ENCODE peak calls at places on chromosomes 3 and 15, in five cellular contexts. R is H1, Z is GM12878, Q is K562, J is HepG2. E is an unnamed sample.

GRCh38 chr3:59978979-59979378 is 929.2 kb upstream of the CFAP20DC start:
- DNase-seq in J (no peak), R (no peak), Q (no peak), Z (peak), E (no peak)

GRCh38 chr3:61594978-61595687 is 33.8 kb downstream of the PTPRG start:
- DNase-seq in R (no peak), Q (no peak), J (no peak), Z (no peak), E (no peak)

GRCh38 chr3:43893721-43894120 is 203.0 kb downstream of the ABHD5 start:
- DNase-seq in Z (no peak), Q (no peak), J (no peak), R (no peak), E (no peak)

GRCh38 chr15:63048986-63049665 is 6.6 kb downstream of the TPM1 start:
- DNase-seq in Q (peak), R (no peak), J (peak), Z (no peak), E (peak)

GRCh38 chr3:88987786-88988185 is 119.6 kb upstream of the EPHA3 start:
- DNase-seq in R (no peak), Q (no peak), J (no peak), Z (no peak), E (no peak)

GRCh38 chr3:16012086-16012485 is 162.4 kb upstream of the GALNT15 start:
- DNase-seq in Q (no peak), Z (no peak), R (no peak), J (no peak), E (no peak)

GRCh38 chr15:70541511-70541910 is 221.8 kb downstream of the UACA start:
- DNase-seq in Q (no peak), J (no peak), Z (no peak), R (no peak), E (no peak)

GRCh38 chr3:43194490-43195115 is 88.7 kb upstream of the POMGNT2 start:
- DNase-seq in Z (no peak), R (no peak), J (no peak), Q (no peak), E (no peak)

GRCh38 chr15:90545095-90545494 is 15.4 kb downstream of the CRTC3 start:
- DNase-seq in Q (no peak), R (no peak), J (no peak), Z (no peak), E (no peak)

GRCh38 chr3:127418560-127419099 is 130.8 kb upstream of the PRR20G start:
- DNase-seq in Q (no peak), R (no peak), J (no peak), Z (no peak), E (no peak)

GRCh38 chr3:188747487-188747886 is 424.3 kb upstream of the TPRG1 start:
- DNase-seq in R (no peak), Q (no peak), J (no peak), Z (no peak), E (no peak)

GRCh38 chr3:30527720-30528119 is 78.7 kb upstream of the TGFBR2 start:
- DNase-seq in J (no peak), Q (no peak), R (no peak), Z (no peak), E (no peak)

GRCh38 chr15:99433026-99433756 is 132.6 kb upstream of the MEF2A start:
- DNase-seq in R (no peak), Q (peak), Z (no peak), J (no peak), E (no peak)

GRCh38 chr3:142501004-142501926 is 53.4 kb upstream of the XRN1 start:
- DNase-seq in R (no peak), J (no peak), Z (no peak), Q (no peak), E (no peak)

GRCh38 chr3:43286886-43287301 is 554 bp downstream of the SNRK start:
- DNase-seq in R (no peak), Q (peak), J (no peak), Z (no peak), E (peak)

GRCh38 chr3:15319575-15319974 is 12.8 kb downstream of the SH3BP5 start:
- DNase-seq in Q (no peak), J (no peak), R (no peak), Z (no peak), E (no peak)

GRCh38 chr3:71629289-71630252 is 46.0 kb upstream of the FOXP1 start:
- DNase-seq in Z (no peak), J (no peak), R (no peak), Q (no peak), E (no peak)

GRCh38 chr3:65687741-65688140 is 351.0 kb downstream of the MAGI1 start:
- DNase-seq in Z (no peak), Q (no peak), J (no peak), R (no peak), E (no peak)

GRCh38 chr3:126523745-126524428 is at the start of gene CHST13:
- DNase-seq in R (no peak), J (peak), Q (peak), Z (no peak), E (peak)

GRCh38 chr3:48784426-48785120 is 63.1 kb downstream of the PRKAR2A start:
- DNase-seq in J (no peak), Q (no peak), Z (no peak), R (no peak), E (no peak)

GRCh38 chr15:101159096-101159935 is 92.5 kb downstream of the CHSY1 start:
- DNase-seq in J (no peak), Q (no peak), R (no peak), Z (no peak), E (no peak)

GRCh38 chr3:85589145-85589544 is 630.4 kb downstream of the CADM2 start:
- DNase-seq in J (no peak), R (no peak), Q (no peak), Z (no peak), E (no peak)

GRCh38 chr15:41933771-41934170 is 38.6 kb downstream of the EHD4 start:
- DNase-seq in Q (no peak), J (no peak), Z (no peak), R (no peak), E (no peak)

GRCh38 chr15:63176302-63176701 is 13.1 kb upstream of the RAB8B start:
- DNase-seq in Q (no peak), Z (no peak), R (no peak), J (no peak), E (no peak)

GRCh38 chr15:88658972-88659931 is 20.4 kb downstream of the ISG20 start:
- DNase-seq in R (no peak), J (no peak), Z (no peak), Q (no peak), E (no peak)

GRCh38 chr3:190617185-190617584 is 103.3 kb downstream of the IL1RAP start:
- DNase-seq in R (no peak), Q (no peak), J (peak), Z (peak), E (peak)

GRCh38 chr3:115487972-115488371 is 135.3 kb upstream of the GAP43 start:
- DNase-seq in J (no peak), R (no peak), Z (no peak), Q (no peak), E (no peak)

GRCh38 chr3:4001976-4002375 is 202.7 kb downstream of the LRRN1 start:
- DNase-seq in Q (no peak), J (no peak), R (no peak), Z (no peak), E (no peak)

GRCh38 chr3:143918848-143919247 is 52.8 kb upstream of the DIPK2A start:
- DNase-seq in Z (no peak), R (no peak), J (no peak), Q (no peak), E (no peak)

GRCh38 chr3:24235121-24235520 is 259.5 kb downstream of the THRB start:
- DNase-seq in Z (no peak), R (no peak), Q (no peak), J (peak), E (no peak)

GRCh38 chr3:9644245-9644644 is 5.1 kb upstream of the MTMR14 start:
- DNase-seq in R (no peak), Q (no peak), Z (no peak), J (no peak), E (no peak)

GRCh38 chr3:115085197-115085865 is 61.8 kb downstream of the ZBTB20 start:
- DNase-seq in Q (no peak), J (no peak), Z (no peak), R (no peak), E (peak)

DNA sequence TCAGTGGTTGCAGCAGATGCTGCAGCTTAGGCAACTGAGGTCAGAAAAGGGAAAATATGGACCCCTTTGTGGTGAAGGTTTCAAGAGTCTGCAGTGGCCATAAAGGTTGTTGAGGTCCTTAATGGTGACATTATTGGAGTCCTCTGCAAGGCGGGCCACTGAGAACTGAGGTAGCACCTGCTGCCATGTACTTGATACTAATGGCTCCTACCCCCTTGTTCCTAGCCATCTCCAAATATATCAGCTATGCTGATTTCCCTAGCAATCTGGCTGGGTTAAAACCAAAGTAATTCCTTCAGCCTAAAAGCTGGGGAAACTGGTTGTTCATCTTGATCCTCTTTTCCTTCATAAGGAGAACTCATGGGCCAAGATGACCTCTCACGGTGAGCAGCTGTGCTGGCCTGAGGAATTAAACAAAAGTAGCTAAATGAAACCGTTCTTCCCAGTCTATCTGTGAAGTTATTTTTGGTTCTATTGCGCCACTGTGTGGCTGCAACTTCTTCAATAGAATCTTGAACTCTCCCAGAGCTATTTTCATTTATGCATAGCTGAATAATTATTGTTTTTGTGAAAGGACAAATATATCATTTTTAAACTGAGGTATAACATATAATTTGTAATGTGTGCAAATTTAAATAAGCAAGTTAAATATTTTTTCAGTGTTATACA is 76.1 kb upstream of the PLSCR4 start:
- DNase-seq in J (peak), Z (no peak), R (no peak), Q (no peak), E (peak)
- TF ChIP-seq CREB1 in J (no peak), Z (no peak), R (no peak), Q (no peak), E (no peak)

GRCh38 chr15:40323239-40323952 is at the start of gene INAFM2:
- DNase-seq in R (peak), J (peak), Z (peak), Q (peak), E (peak)

GRCh38 chr15:40322531-40323238 is 807 bp upstream of the INAFM2 start:
- DNase-seq in R (no peak), J (peak), Z (no peak), Q (no peak), E (peak)

GRCh38 chr15:40323953-40324937 is 753 bp downstream of the INAFM2 start:
- DNase-seq in J (no peak), Z (no peak), R (no peak), Q (peak), E (peak)

GRCh38 chr15:40320409-40320808 is 3.1 kb upstream of the INAFM2 start:
- DNase-seq in Q (no peak), Z (no peak), R (no peak), J (peak), E (no peak)

GRCh38 chr15:40320931-40321371 is 2.5 kb upstream of the INAFM2 start:
- DNase-seq in J (peak), Z (no peak), R (no peak), Q (peak), E (peak)
- H3K4me2 ChIP-seq in J (no peak), Z (no peak), R (no peak), Q (no peak), E (no peak)

GRCh38 chr3:134381836-134382442 is 7.7 kb upstream of the AMOTL2 start:
- DNase-seq in R (no peak), Q (no peak), J (no peak), Z (no peak), E (peak)
- TF ChIP-seq CREB1 in R (no peak), Q (no peak), J (no peak), Z (no peak), E (no peak)

DNA sequence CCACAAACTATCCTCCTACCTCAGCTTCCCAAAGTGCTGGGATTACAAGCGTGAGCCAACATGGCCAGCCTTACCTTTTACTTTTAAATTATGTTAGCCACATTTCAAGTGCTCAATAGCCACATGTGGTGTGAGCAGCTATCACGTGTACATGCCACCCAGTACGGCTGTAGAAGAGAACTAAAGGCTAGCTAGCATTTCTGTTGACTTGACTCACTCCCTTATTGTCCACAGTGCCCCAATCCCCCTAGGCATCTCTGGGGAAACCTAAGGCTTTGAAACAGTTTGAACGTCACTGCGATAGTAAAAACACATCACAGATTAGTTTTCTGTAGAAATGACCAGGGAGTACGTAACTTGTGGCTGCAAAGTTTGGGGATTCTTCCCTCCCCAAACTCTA is 12.0 kb downstream of the C15orf40 start:
- DNase-seq in Q (no peak), R (no peak), Z (no peak), J (no peak), E (no peak)
- H3K4me2 ChIP-seq in Q (no peak), R (no peak), Z (no peak), J (no peak), E (no peak)

GRCh38 chr3:133367431-133367830 is 32.4 kb upstream of the BFSP2 start:
- DNase-seq in R (no peak), Q (no peak), Z (no peak), J (no peak), E (no peak)
- TF ChIP-seq CREB1 in R (no peak), Q (no peak), Z (no peak), J (no peak), E (no peak)

DNA sequence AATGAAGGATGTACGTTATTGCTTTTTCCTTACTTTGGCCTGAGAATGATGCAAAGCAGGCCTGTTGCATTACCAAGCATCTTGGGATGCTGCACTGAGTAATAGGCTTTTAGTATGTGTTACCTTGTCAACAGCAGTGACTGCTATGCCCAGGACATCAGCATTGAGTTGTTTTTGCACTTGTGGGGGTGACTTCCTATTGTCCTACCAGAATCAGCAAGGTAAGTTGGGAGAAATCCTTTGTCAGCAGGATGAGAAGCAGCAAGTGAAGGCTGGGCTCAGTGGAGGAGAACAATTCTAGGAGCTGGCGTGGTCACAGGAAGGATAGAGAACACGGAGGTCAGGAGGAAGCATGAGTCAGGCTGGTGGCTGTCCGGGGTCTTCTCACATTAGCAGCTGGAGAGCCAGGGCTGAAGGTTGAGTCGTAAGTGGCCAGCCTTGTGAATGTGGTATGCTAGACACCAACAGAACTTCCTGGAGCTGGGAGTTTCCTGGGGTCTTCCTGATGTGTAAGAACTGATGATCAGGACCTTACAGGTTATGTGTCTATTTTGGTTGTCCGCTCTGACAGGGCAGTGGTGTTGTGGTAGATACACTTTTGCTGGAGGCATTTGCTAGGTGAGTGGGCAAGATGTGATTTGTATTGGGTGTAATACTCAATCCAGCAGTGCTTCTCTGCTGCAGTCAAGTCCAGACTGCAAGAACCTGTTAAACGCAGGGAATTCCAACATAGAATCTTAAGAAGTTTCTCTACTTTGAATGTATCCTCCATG is 142.7 kb downstream of the FNDC3B start:
- DNase-seq in Q (no peak), Z (no peak), J (no peak), R (no peak), E (no peak)
- H3K4me2 ChIP-seq in Q (no peak), Z (peak), J (no peak), R (no peak), E (no peak)

GRCh38 chr3:187051066-187051465 is 88.2 kb downstream of the RPL39L start:
- DNase-seq in Z (no peak), R (no peak), Q (no peak), J (no peak), E (no peak)
- TF ChIP-seq CREB1 in Z (no peak), R (no peak), Q (no peak), J (no peak), E (no peak)

DNA sequence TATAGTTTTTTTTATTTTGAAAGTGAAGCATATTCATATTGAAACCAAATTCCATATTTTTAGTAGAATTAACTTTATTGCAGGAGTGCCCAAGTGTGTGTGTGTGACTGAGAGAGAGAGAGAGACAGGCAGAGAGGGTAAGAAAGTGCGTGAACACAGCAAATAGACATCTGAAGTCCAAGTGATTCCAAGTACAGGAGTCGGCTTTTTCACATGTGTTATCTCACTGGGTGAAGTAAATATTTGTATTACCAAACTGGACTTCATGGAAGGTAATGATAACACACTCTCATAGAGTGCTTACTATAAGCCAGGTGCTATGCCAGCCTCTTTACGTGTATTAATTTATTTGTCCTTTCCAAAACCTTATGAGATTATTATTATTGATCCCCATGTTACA is 12.0 kb downstream of the PARP14 start:
- DNase-seq in Q (no peak), J (peak), Z (no peak), R (no peak), E (no peak)
- H3K4me2 ChIP-seq in Q (no peak), J (no peak), Z (no peak), R (no peak), E (no peak)

GRCh38 chr3:133455281-133455680 is 55.4 kb downstream of the BFSP2 start:
- DNase-seq in Q (no peak), R (no peak), Z (no peak), J (no peak), E (no peak)

GRCh38 chr3:133455960-133456359 is 56.1 kb downstream of the BFSP2 start:
- DNase-seq in J (no peak), Q (peak), R (no peak), Z (no peak), E (no peak)

GRCh38 chr3:133452603-133453313 is 52.9 kb downstream of the BFSP2 start:
- DNase-seq in J (peak), R (no peak), Z (no peak), Q (no peak), E (no peak)

GRCh38 chr3:133451309-133451708 is 51.5 kb downstream of the BFSP2 start:
- DNase-seq in Z (no peak), Q (no peak), J (no peak), R (no peak), E (no peak)

DNA sequence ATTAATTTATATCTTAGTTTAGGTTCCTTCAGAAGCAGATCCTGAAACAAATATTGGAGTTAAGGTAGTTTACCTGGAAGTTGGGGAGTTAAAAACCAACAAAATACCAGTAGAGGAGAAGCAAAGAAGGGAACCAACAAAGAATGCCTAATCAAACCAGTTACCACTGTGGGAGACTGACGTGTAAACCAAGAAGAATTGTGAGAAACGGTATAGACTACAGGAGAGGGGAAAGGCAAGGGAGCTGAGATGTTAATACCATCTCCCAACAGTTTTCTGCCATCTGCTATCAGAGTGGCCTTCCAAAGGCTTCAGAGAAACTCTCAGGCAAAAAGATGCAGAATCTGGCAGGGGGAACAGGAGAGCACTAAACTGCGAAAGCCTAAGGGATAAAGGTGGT is 53.5 kb downstream of the BFSP2 start:
- DNase-seq in R (no peak), Q (no peak), Z (no peak), J (no peak), E (no peak)
- TF ChIP-seq CREB1 in R (no peak), Q (no peak), Z (no peak), J (no peak), E (no peak)